ENCODE peak calls at places on chromosome 21, in seven cellular contexts. J is activated CD4-positive, alpha-beta T cell treated with anti-CD3 and anti-CD28 coated beads, Interleukin-2, amount 10 ng/mL, durations not matched to agents 24 days and 14 days; L is stimulated activated CD4-positive, alpha-beta T cell treated with anti-CD3 and anti-CD28 coated beads, TNF-alpha, amount 100 ng/mL, for 4 hours; O is H54; Z is Caco-2; B is LoVo; S is mammary epithelial cell. V is an unnamed sample.

GRCh38 chr21:37644666-37645065 is 271.6 kb downstream of the KCNJ6 start:
- DNase-seq in J (no peak), L (no peak), O (no peak), Z (no peak), B (no peak), S (no peak), V (peak)

GRCh38 chr21:33857846-33858671 is 57.5 kb downstream of the ATP5PO start:
- DNase-seq in J (no peak), L (no peak), O (no peak), Z (no peak), B (no peak), S (no peak), V (peak)

GRCh38 chr21:39712976-39713375 is 32.0 kb upstream of the IGSF5 start:
- DNase-seq in J (no peak), L (no peak), O (no peak), Z (peak), B (no peak), S (no peak), V (peak)

GRCh38 chr21:46294647-46295176 is 8.6 kb downstream of the YBEY start:
- DNase-seq in J (no peak), L (no peak), O (peak), Z (no peak), B (no peak), S (no peak), V (no peak)

GRCh38 chr21:37562920-37563640 is 196.5 kb downstream of the DYRK1A start:
- DNase-seq in J (no peak), L (no peak), O (no peak), Z (no peak), B (no peak), S (no peak), V (no peak)

GRCh38 chr21:38323721-38324591 is 67.2 kb downstream of the KCNJ15 start:
- DNase-seq in J (no peak), L (no peak), O (no peak), Z (no peak), B (peak), S (peak), V (peak)

GRCh38 chr21:26851109-26851944 is 6.1 kb upstream of the ADAMTS1 start:
- DNase-seq in J (peak), L (no peak), O (no peak), Z (no peak), B (no peak), S (peak), V (no peak)

GRCh38 chr21:31698461-31698860 is 33.5 kb downstream of the SCAF4 start:
- DNase-seq in J (no peak), L (no peak), O (no peak), Z (no peak), B (no peak), S (no peak), V (no peak)

GRCh38 chr21:44471996-44472395 is 16.7 kb downstream of the LRRC3 start:
- DNase-seq in J (no peak), L (no peak), O (no peak), Z (no peak), B (no peak), S (no peak), V (no peak)

GRCh38 chr21:21101911-21102310 is 103.7 kb downstream of the NCAM2 start:
- DNase-seq in J (no peak), L (no peak), O (no peak), Z (peak), B (peak), S (no peak), V (peak)

GRCh38 chr21:23111070-23111605 is 2112.9 kb downstream of the NCAM2 start:
- DNase-seq in J (no peak), L (no peak), O (no peak), Z (no peak), B (no peak), S (no peak), V (no peak)

GRCh38 chr21:29376556-29376955 is 77.8 kb downstream of the BACH1 start:
- DNase-seq in J (peak), L (no peak), O (peak), Z (peak), B (peak), S (no peak), V (peak)

GRCh38 chr21:42026072-42026415 is 15.9 kb upstream of the ZBTB21 start:
- DNase-seq in J (no peak), L (no peak), O (no peak), Z (no peak), B (no peak), S (no peak), V (no peak)

GRCh38 chr21:19236209-19236608 is 832.6 kb upstream of the TMPRSS15 start:
- DNase-seq in J (no peak), L (no peak), O (no peak), Z (no peak), B (no peak), S (no peak), V (no peak)

GRCh38 chr21:45443595-45444181 is 38.7 kb downstream of the COL18A1 start:
- DNase-seq in J (no peak), L (no peak), O (no peak), Z (no peak), B (no peak), S (no peak), V (no peak)

GRCh38 chr21:28904961-28905435 is 87.7 kb downstream of the LTN1 start:
- DNase-seq in J (no peak), L (no peak), O (no peak), Z (no peak), B (no peak), S (no peak), V (no peak)

GRCh38 chr21:35015435-35016024 is 33.6 kb downstream of the RUNX1 start:
- DNase-seq in J (peak), L (no peak), O (no peak), Z (no peak), B (no peak), S (no peak), V (no peak)

GRCh38 chr21:34836103-34836932 is 167.5 kb downstream of the CLIC6 start:
- DNase-seq in J (no peak), L (no peak), O (peak), Z (no peak), B (peak), S (peak), V (no peak)

GRCh38 chr21:29585462-29585861 is 286.7 kb downstream of the BACH1 start:
- DNase-seq in J (no peak), L (no peak), O (no peak), Z (peak), B (no peak), S (no peak), V (no peak)

GRCh38 chr21:40507978-40508377 is 339.0 kb downstream of the DSCAM start:
- DNase-seq in J (no peak), L (no peak), O (no peak), Z (no peak), B (no peak), S (peak), V (no peak)

GRCh38 chr21:29801122-29801521 is 138.7 kb downstream of the GRIK1 start:
- DNase-seq in J (no peak), L (no peak), O (no peak), Z (no peak), B (no peak), S (no peak), V (no peak)

GRCh38 chr21:46284077-46284644 is 1.2 kb downstream of the MCM3AP start:
- DNase-seq in J (no peak), L (no peak), O (no peak), Z (no peak), B (no peak), S (no peak), V (no peak)

GRCh38 chr21:34367320-34367935 is 3.6 kb downstream of the KCNE2 start:
- DNase-seq in J (peak), L (no peak), O (peak), Z (peak), B (peak), S (peak), V (peak)

V was measured in GM23338.